ENCODE peak calls at places on chromosome 16, in four cellular contexts. X is CD8-positive, alpha-beta T cell; I is H9; L is heart left ventricle. V is an unnamed sample.

GRCh38 chr16:84891149-84891795 is 71.5 kb downstream of the CRISPLD2 start:
- DNase-seq in L (peak; percentile 53), I (no peak), X (no peak), V (no peak)

GRCh38 chr16:64131423-64131822 is 990.4 kb downstream of the CDH11 start:
- DNase-seq in X (no peak), I (no peak), L (peak; percentile 35), V (no peak)

GRCh38 chr16:2527784-2528100 is 3.5 kb downstream of the CEMP1 start:
- DNase-seq in X (no peak), L (peak; percentile 48), I (no peak), V (no peak)

GRCh38 chr16:65342231-65342866 is 220.5 kb upstream of the CDH11 start:
- DNase-seq in X (no peak), I (no peak), L (no peak), V (no peak)

GRCh38 chr16:354971-355441 is 2.5 kb upstream of the AXIN1 start:
- DNase-seq in I (no peak), L (no peak), X (peak; percentile 52), V (peak; percentile 72)

GRCh38 chr16:86565644-86566511 is 751 bp upstream of the FOXC2 start:
- DNase-seq in I (peak; percentile 50), X (no peak), L (no peak), V (no peak)

GRCh38 chr16:3112058-3112880 is at the start of gene ZNF205:
- DNase-seq in I (peak; percentile 87), L (peak; percentile 86), X (no peak), V (no peak)

GRCh38 chr16:60681014-60681413 is 1355.2 kb downstream of the CDH8 start:
- DNase-seq in X (no peak), I (no peak), L (no peak), V (no peak)

GRCh38 chr16:84156342-84156784 is 11.3 kb downstream of the DNAAF1 start:
- DNase-seq in X (no peak), I (no peak), L (no peak), V (no peak)

GRCh38 chr16:30950516-30951073 is 1.7 kb downstream of the ORAI3 start:
- DNase-seq in X (no peak), I (no peak), L (peak; percentile 40), V (no peak)

GRCh38 chr16:31354394-31355291 is at the start of gene ITGAX:
- DNase-seq in I (peak; percentile 45), L (peak; percentile 80), X (peak; percentile 43), V (peak; percentile 32)

GRCh38 chr16:87328846-87329245 is 11.7 kb upstream of the C16orf95 start:
- DNase-seq in X (no peak), L (peak; percentile 55), I (no peak), V (no peak)

GRCh38 chr16:56610017-56610608 is 1.7 kb downstream of the MT2A start:
- DNase-seq in X (peak; percentile 58), I (no peak), L (no peak), V (peak; percentile 52)

GRCh38 chr16:81365731-81366130 is 51.0 kb downstream of the GAN start:
- DNase-seq in I (no peak), X (no peak), L (no peak), V (no peak)

GRCh38 chr16:67016143-67016542 is 12.8 kb upstream of the CBFB start:
- DNase-seq in I (no peak), X (no peak), L (no peak), V (no peak)

GRCh38 chr16:54932737-54933254 is 2.1 kb downstream of the IRX5 start:
- DNase-seq in X (no peak), I (peak; percentile 58), L (no peak), V (no peak)
- H3K27ac ChIP-seq in X (no peak overlapping the region), I (no peak overlapping the region), L (no peak overlapping the region), V (no peak overlapping the region)

DNA sequence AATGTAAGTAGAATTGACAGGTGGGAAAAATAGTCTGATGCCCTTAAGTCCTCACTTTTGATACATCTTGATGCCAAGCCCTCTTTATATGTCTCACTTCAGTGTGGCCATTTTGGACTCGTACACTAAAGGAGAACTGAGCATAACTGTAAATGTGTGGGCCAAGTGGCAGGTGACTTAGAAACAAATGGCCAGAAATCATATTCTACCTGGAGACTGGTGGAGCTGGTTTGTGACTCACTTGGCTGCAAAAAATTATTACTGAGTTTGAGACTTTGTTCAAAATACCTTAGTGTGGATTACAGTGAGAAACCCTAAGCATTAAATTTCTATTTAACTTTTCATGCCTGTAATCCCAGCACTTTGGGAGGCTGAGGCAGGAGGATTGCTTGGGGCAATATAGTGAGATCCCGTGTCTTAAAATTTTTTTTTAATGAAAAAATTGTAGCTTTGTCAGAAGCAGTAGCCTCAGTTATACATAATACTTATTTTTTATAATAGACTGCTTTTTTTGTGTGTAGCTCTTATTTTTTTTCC is 5.0 kb downstream of the HAPSTR1 start:
- DNase-seq in X (no peak), L (no peak), I (no peak), V (no peak)
- H3K27ac ChIP-seq in X (no peak overlapping the region), L (no peak overlapping the region), I (no peak overlapping the region), V (no peak overlapping the region)

GRCh38 chr16:79282806-79283205 is 317.7 kb downstream of the MAF start:
- DNase-seq in X (no peak), L (no peak), I (no peak), V (no peak)

GRCh38 chr16:79287424-79287917 is 313.1 kb downstream of the MAF start:
- DNase-seq in X (no peak), I (no peak), L (no peak), V (no peak)

GRCh38 chr16:79286646-79287423 is 313.7 kb downstream of the MAF start:
- DNase-seq in L (peak; percentile 80), X (no peak), I (peak; percentile 43), V (no peak)

GRCh38 chr16:79284760-79285159 is 315.8 kb downstream of the MAF start:
- DNase-seq in I (no peak), L (no peak), X (no peak), V (no peak)

DNA sequence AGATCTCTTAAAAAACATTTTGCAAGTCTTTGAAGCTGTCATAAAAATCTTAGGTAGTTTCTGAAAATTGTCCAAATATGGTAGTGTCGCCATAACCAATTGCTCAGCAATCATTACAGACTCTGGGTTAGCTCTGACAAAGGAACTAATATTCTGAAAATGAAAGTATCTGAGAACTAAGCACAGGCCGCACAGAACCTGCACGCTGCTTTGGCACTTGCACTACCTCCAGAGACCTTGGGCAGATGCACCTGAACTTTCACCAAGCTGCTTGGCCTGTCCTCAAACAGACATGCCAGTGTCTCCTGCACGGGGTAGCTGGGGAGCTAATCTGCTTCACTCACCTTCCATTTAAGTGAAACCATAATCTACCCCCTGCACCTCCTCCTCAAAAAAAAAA is 317.0 kb downstream of the MAF start:
- DNase-seq in X (no peak), L (no peak), I (no peak), V (peak; percentile 56)
- H3K27ac ChIP-seq in X (no peak overlapping the region), L (no peak overlapping the region), I (no peak overlapping the region), V (no peak overlapping the region)

GRCh38 chr16:89317729-89318429 is 100.4 kb downstream of the ZNF778 start:
- DNase-seq in X (no peak), I (no peak), L (peak; percentile 48), V (no peak)

GRCh38 chr16:89317101-89317671 is 99.7 kb downstream of the ZNF778 start:
- DNase-seq in I (no peak), X (no peak), L (peak; percentile 58), V (no peak)

GRCh38 chr16:89319628-89319882 is 102.1 kb downstream of the ZNF778 start:
- DNase-seq in L (no peak), X (no peak), I (no peak), V (no peak)

GRCh38 chr16:89318871-89319627 is 101.5 kb downstream of the ZNF778 start:
- DNase-seq in I (no peak), L (peak; percentile 36), X (no peak), V (no peak)

GRCh38 chr16:89318430-89318758 is 100.9 kb downstream of the ZNF778 start:
- DNase-seq in X (no peak), L (no peak), I (no peak), V (no peak)
- H3K27ac ChIP-seq in X (no peak overlapping the region), L (no peak overlapping the region), I (no peak overlapping the region), V (no peak overlapping the region)

DNA sequence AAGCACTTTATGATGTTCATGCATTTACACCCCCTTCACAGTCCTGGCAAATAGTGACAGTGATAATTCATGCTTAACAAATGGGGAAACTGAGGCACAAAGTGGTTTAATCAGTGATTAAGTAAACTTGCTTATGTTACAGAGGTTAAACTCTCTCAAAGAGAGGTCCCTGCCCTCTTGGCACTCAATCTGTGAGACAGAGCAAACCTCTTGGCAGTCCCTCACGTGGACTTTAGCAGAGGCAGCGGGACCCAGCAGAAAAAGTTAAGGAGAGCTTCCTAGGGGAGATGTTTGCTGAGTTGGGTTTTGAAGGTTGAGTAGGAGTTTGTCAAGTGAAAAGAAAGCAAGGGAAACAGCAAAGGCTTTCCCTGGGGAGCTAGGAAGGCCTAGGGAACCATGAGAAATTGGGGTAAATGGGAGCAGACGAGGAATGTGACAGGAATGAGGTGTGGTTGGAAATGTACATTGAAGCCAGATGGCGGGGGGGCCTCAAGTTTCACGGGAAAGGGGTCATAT is 10.7 kb downstream of the SOCS1 start:
- DNase-seq in X (no peak), I (no peak), L (no peak), V (no peak)
- H3K27ac ChIP-seq in X (no peak overlapping the region), I (no peak overlapping the region), L (no peak overlapping the region), V (no peak overlapping the region)

GRCh38 chr16:50195276-50195675 is 42.2 kb downstream of the TENT4B start:
- DNase-seq in L (no peak), I (no peak), X (no peak), V (no peak)

GRCh38 chr16:50197582-50197981 is 44.5 kb downstream of the TENT4B start:
- DNase-seq in L (no peak), I (no peak), X (no peak), V (no peak)

GRCh38 chr16:50193594-50193993 is 40.5 kb downstream of the TENT4B start:
- DNase-seq in I (no peak), X (no peak), L (no peak), V (no peak)

GRCh38 chr16:50196736-50197135 is 43.6 kb downstream of the TENT4B start:
- DNase-seq in X (peak; percentile 20), L (no peak), I (no peak), V (peak; percentile 46)

DNA sequence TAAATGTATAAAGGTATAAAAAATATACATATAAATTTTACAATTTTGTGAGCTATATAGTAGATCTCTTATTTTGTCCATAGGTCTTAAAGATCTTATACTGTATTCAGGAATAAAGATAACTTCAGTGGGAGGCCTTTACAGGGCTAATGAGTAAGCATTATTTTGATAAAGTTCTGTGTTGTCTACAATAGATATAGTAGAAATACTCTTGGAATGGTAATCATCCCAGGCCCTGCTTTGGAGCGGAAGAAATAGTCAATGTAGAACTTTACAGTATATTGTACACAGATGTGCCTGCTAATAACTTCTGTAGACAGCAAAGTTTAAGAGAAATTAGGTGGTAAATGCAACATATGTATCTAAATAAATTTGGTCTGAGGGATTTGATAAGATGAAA is 42.6 kb downstream of the TENT4B start:
- DNase-seq in I (no peak), X (no peak), L (no peak), V (no peak)
- H3K27ac ChIP-seq in I (no peak overlapping the region), X (no peak overlapping the region), L (no peak overlapping the region), V (no peak overlapping the region)

GRCh38 chr16:19698480-19699465 is 19.3 kb downstream of the KNOP1 start:
- DNase-seq in I (no peak), L (no peak), X (no peak), V (no peak)

GRCh38 chr16:19697756-19698318 is 20.2 kb downstream of the KNOP1 start:
- DNase-seq in X (no peak), I (no peak), L (no peak), V (no peak)

GRCh38 chr16:19696961-19697360 is 21.1 kb downstream of the KNOP1 start:
- DNase-seq in X (no peak), I (no peak), L (no peak), V (no peak)

GRCh38 chr16:19694989-19695388 is 23.0 kb downstream of the KNOP1 start:
- DNase-seq in I (no peak), L (no peak), X (no peak), V (no peak)

GRCh38 chr16:19696312-19696711 is 21.7 kb downstream of the KNOP1 start:
- DNase-seq in X (peak; percentile 51), L (peak; percentile 83), I (no peak), V (peak; percentile 39)
- H3K27ac ChIP-seq in X (peak overlapping the region; percentile 17), L (peak overlapping the region; percentile 80), I (no peak overlapping the region), V (no peak overlapping the region)